ENCODE peak calls at places on chromosomes 2 and 18, in eight cellular contexts. One of them, this sample, is unnamed.
A peak's percentile ranks its signal among the peaks of the same experiment; 100 is the strongest.

GRCh38 chr18:11520536-11520935 is 88.9 kb upstream of the SLC35G4 start:
- DNase-seq in transverse colon: no peak
- DNase-seq in suprapubic skin: no peak
- DNase-seq in stomach: no peak
- DNase-seq in H1: no peak
- DNase-seq in GM12878: no peak
- DNase-seq in HepG2: no peak
- DNase-seq in upper lobe of left lung: no peak
- DNase-seq in this sample: no peak

GRCh38 chr2:201790989-201791388 is 10.3 kb upstream of the ALS2 start:
- DNase-seq in HepG2: no peak
- DNase-seq in H1: no peak
- DNase-seq in stomach: no peak
- DNase-seq in suprapubic skin: no peak
- DNase-seq in transverse colon: no peak
- DNase-seq in upper lobe of left lung: no peak
- DNase-seq in GM12878: no peak
- DNase-seq in this sample: no peak

GRCh38 chr2:96485751-96486643 is 19.2 kb downstream of the NEURL3 start:
- DNase-seq in stomach: peak; percentile 82
- DNase-seq in transverse colon: peak; percentile 79
- DNase-seq in H1: no peak
- DNase-seq in upper lobe of left lung: peak; percentile 79
- DNase-seq in HepG2: peak; percentile 48
- DNase-seq in GM12878: peak; percentile 97
- DNase-seq in suprapubic skin: peak; percentile 83
- DNase-seq in this sample: peak; percentile 89

GRCh38 chr2:45285791-45286390 is 276.6 kb upstream of the SIX2 start:
- DNase-seq in HepG2: no peak
- DNase-seq in GM12878: no peak
- DNase-seq in transverse colon: no peak
- DNase-seq in suprapubic skin: no peak
- DNase-seq in H1: no peak
- DNase-seq in stomach: no peak
- DNase-seq in upper lobe of left lung: no peak
- DNase-seq in this sample: no peak

GRCh38 chr2:230796280-230796862 is 68.4 kb upstream of the ITM2C start:
- DNase-seq in stomach: no peak
- DNase-seq in HepG2: no peak
- DNase-seq in upper lobe of left lung: no peak
- DNase-seq in suprapubic skin: no peak
- DNase-seq in H1: no peak
- DNase-seq in GM12878: no peak
- DNase-seq in transverse colon: no peak
- DNase-seq in this sample: no peak

GRCh38 chr2:172671506-172671905 is 64.1 kb upstream of the RAPGEF4 start:
- DNase-seq in HepG2: no peak
- DNase-seq in GM12878: no peak
- DNase-seq in stomach: no peak
- DNase-seq in H1: no peak
- DNase-seq in transverse colon: no peak
- DNase-seq in upper lobe of left lung: no peak
- DNase-seq in suprapubic skin: no peak
- DNase-seq in this sample: no peak

GRCh38 chr2:38806001-38806400 is 28.0 kb downstream of the GEMIN6 start:
- DNase-seq in suprapubic skin: no peak
- DNase-seq in transverse colon: no peak
- DNase-seq in GM12878: no peak
- DNase-seq in upper lobe of left lung: no peak
- DNase-seq in H1: no peak
- DNase-seq in HepG2: no peak
- DNase-seq in stomach: no peak
- DNase-seq in this sample: no peak

GRCh38 chr2:215624423-215624829 is 188.6 kb upstream of the FN1 start:
- DNase-seq in transverse colon: peak; percentile 29
- DNase-seq in suprapubic skin: no peak
- DNase-seq in GM12878: no peak
- DNase-seq in upper lobe of left lung: peak; percentile 77
- DNase-seq in HepG2: peak; percentile 95
- DNase-seq in stomach: no peak
- DNase-seq in H1: no peak
- DNase-seq in this sample: peak; percentile 92

GRCh38 chr18:57915241-57915640 is 112.1 kb upstream of the ATP8B1 start:
- DNase-seq in suprapubic skin: no peak
- DNase-seq in GM12878: no peak
- DNase-seq in H1: no peak
- DNase-seq in HepG2: no peak
- DNase-seq in upper lobe of left lung: no peak
- DNase-seq in stomach: no peak
- DNase-seq in transverse colon: no peak
- DNase-seq in this sample: no peak

GRCh38 chr18:49100226-49100968 is 149.6 kb upstream of the SMAD7 start:
- DNase-seq in H1: no peak
- DNase-seq in HepG2: peak; percentile 65
- DNase-seq in upper lobe of left lung: no peak
- DNase-seq in suprapubic skin: no peak
- DNase-seq in stomach: no peak
- DNase-seq in transverse colon: no peak
- DNase-seq in GM12878: no peak
- DNase-seq in this sample: no peak

GRCh38 chr18:11324956-11325873 is 175.8 kb upstream of the PIEZO2 start:
- DNase-seq in H1: no peak
- DNase-seq in stomach: no peak
- DNase-seq in upper lobe of left lung: no peak
- DNase-seq in GM12878: peak; percentile 63
- DNase-seq in suprapubic skin: no peak
- DNase-seq in transverse colon: no peak
- DNase-seq in HepG2: peak; percentile 55
- DNase-seq in this sample: no peak

GRCh38 chr18:457120-457519 is 43.4 kb downstream of the COLEC12 start:
- DNase-seq in H1: no peak
- DNase-seq in stomach: no peak
- DNase-seq in HepG2: no peak
- DNase-seq in suprapubic skin: no peak
- DNase-seq in upper lobe of left lung: peak; percentile 29
- DNase-seq in GM12878: no peak
- DNase-seq in transverse colon: no peak
- DNase-seq in this sample: peak; percentile 82

GRCh38 chr2:13230221-13230620 is 513.5 kb downstream of the TRIB2 start:
- DNase-seq in upper lobe of left lung: no peak
- DNase-seq in HepG2: no peak
- DNase-seq in transverse colon: no peak
- DNase-seq in stomach: no peak
- DNase-seq in suprapubic skin: no peak
- DNase-seq in H1: no peak
- DNase-seq in GM12878: no peak
- DNase-seq in this sample: no peak

GRCh38 chr2:196153480-196153879 is 17.9 kb downstream of the STK17B start:
- DNase-seq in stomach: no peak
- DNase-seq in HepG2: no peak
- DNase-seq in upper lobe of left lung: no peak
- DNase-seq in GM12878: no peak
- DNase-seq in H1: no peak
- DNase-seq in suprapubic skin: no peak
- DNase-seq in transverse colon: no peak
- DNase-seq in this sample: no peak

DNA sequence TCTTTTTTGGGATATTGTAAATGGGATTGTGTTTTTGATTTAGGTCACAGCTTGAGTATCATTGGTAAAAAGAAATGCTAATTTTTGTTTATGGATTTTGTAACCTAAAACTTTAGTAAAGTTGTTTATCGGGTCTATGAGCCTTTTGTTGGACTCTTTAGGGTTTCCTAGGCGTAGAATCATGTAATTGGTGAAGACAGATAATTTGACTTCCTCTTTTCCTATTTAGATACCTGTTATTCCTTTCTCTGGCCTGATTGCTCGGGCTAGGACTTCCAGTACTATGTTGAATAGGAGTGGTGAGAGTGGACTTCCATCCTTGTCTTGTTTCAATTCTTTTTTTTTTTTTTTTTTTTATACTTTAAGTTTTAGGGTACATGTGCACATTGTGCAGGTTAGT is 149.0 kb downstream of the QPCT start:
- DNase-seq in H1: no peak
- DNase-seq in suprapubic skin: no peak
- DNase-seq in GM12878: no peak
- DNase-seq in transverse colon: no peak
- DNase-seq in upper lobe of left lung: no peak
- DNase-seq in stomach: no peak
- DNase-seq in HepG2: no peak
- DNase-seq in this sample: no peak
- TF ChIP-seq EP300 in H1: no peak
- TF ChIP-seq EP300 in suprapubic skin: no peak
- TF ChIP-seq EP300 in GM12878: no peak
- TF ChIP-seq EP300 in transverse colon: no peak
- TF ChIP-seq EP300 in upper lobe of left lung: no peak
- TF ChIP-seq EP300 in stomach: no peak
- TF ChIP-seq EP300 in HepG2: no peak
- TF ChIP-seq EP300 in this sample: no peak

GRCh38 chr2:148106331-148106730 is 85.4 kb downstream of the MBD5 start:
- DNase-seq in upper lobe of left lung: no peak
- DNase-seq in transverse colon: no peak
- DNase-seq in stomach: no peak
- DNase-seq in HepG2: no peak
- DNase-seq in suprapubic skin: no peak
- DNase-seq in H1: no peak
- DNase-seq in GM12878: no peak
- DNase-seq in this sample: no peak

GRCh38 chr2:148110184-148110583 is 89.3 kb downstream of the MBD5 start:
- DNase-seq in upper lobe of left lung: no peak
- DNase-seq in H1: no peak
- DNase-seq in transverse colon: no peak
- DNase-seq in GM12878: no peak
- DNase-seq in suprapubic skin: no peak
- DNase-seq in HepG2: no peak
- DNase-seq in stomach: no peak
- DNase-seq in this sample: no peak

GRCh38 chr2:148103946-148104345 is 83.1 kb downstream of the MBD5 start:
- DNase-seq in HepG2: no peak
- DNase-seq in upper lobe of left lung: no peak
- DNase-seq in suprapubic skin: no peak
- DNase-seq in GM12878: no peak
- DNase-seq in stomach: no peak
- DNase-seq in H1: no peak
- DNase-seq in transverse colon: no peak
- DNase-seq in this sample: no peak

DNA sequence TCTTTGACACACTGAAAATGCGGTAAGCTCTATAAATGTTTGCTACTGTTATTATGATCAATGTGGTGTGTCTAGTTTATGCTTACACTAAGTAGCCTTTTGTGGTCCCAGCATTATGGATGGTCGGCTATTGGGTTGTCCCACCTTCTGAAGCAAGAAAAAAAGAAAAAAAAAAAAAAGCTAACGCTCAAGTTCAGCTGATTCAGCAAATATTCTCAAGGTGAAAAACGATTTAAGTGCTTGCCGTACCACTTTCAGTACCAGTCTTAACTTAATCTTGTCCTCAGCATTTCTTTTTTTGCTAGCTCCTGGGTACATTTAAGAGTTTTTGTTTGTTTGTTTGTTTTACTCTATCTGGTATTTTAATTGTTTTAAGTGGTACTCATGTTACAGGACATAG is 87.5 kb downstream of the MBD5 start:
- DNase-seq in stomach: no peak
- DNase-seq in upper lobe of left lung: no peak
- DNase-seq in suprapubic skin: no peak
- DNase-seq in transverse colon: no peak
- DNase-seq in HepG2: no peak
- DNase-seq in H1: no peak
- DNase-seq in GM12878: no peak
- DNase-seq in this sample: no peak
- TF ChIP-seq POLR2AphosphoS5 in stomach: no peak
- TF ChIP-seq POLR2AphosphoS5 in upper lobe of left lung: no peak
- TF ChIP-seq POLR2AphosphoS5 in suprapubic skin: no peak
- TF ChIP-seq POLR2AphosphoS5 in transverse colon: no peak
- TF ChIP-seq POLR2AphosphoS5 in HepG2: no peak
- TF ChIP-seq POLR2AphosphoS5 in H1: no peak
- TF ChIP-seq POLR2AphosphoS5 in GM12878: no peak
- TF ChIP-seq POLR2AphosphoS5 in this sample: no peak

GRCh38 chr2:200320991-200321390 is 14.5 kb downstream of the SPATS2L start:
- DNase-seq in upper lobe of left lung: no peak
- DNase-seq in H1: no peak
- DNase-seq in GM12878: no peak
- DNase-seq in transverse colon: no peak
- DNase-seq in HepG2: no peak
- DNase-seq in stomach: no peak
- DNase-seq in suprapubic skin: no peak
- DNase-seq in this sample: no peak

GRCh38 chr2:200321780-200322534 is 15.5 kb downstream of the SPATS2L start:
- DNase-seq in HepG2: peak; percentile 95
- DNase-seq in GM12878: no peak
- DNase-seq in H1: no peak
- DNase-seq in upper lobe of left lung: no peak
- DNase-seq in stomach: no peak
- DNase-seq in transverse colon: no peak
- DNase-seq in suprapubic skin: no peak
- DNase-seq in this sample: no peak

GRCh38 chr2:200318940-200319435 is 12.5 kb downstream of the SPATS2L start:
- DNase-seq in H1: no peak
- DNase-seq in HepG2: peak; percentile 98
- DNase-seq in upper lobe of left lung: no peak
- DNase-seq in stomach: no peak
- DNase-seq in transverse colon: no peak
- DNase-seq in suprapubic skin: no peak
- DNase-seq in GM12878: no peak
- DNase-seq in this sample: no peak

GRCh38 chr2:200319587-200320337 is 13.3 kb downstream of the SPATS2L start:
- DNase-seq in transverse colon: no peak
- DNase-seq in stomach: no peak
- DNase-seq in GM12878: no peak
- DNase-seq in HepG2: peak; percentile 92
- DNase-seq in upper lobe of left lung: no peak
- DNase-seq in suprapubic skin: no peak
- DNase-seq in H1: no peak
- DNase-seq in this sample: no peak

DNA sequence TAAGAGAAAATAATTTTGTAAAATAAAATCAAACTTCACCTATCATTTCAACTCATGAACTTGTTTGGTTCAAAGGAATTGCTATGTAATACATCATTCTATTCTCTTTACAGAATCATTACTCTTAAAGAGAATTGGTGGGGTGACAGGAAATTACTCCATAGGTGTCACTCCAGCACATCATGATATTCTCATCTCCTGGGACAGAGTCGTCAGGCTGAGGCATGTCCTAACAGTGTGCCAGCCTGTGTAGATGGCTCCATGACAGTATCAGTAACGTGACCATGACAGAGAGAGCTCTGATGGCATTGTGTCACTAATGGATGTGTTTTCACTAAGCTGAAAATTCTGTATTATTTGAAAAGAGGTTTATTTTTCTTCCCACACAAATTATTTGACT is 13.9 kb downstream of the SPATS2L start:
- DNase-seq in stomach: no peak
- DNase-seq in transverse colon: no peak
- DNase-seq in upper lobe of left lung: no peak
- DNase-seq in GM12878: no peak
- DNase-seq in HepG2: peak; percentile 66
- DNase-seq in suprapubic skin: no peak
- DNase-seq in H1: no peak
- DNase-seq in this sample: no peak
- TF ChIP-seq EP300 in stomach: no peak
- TF ChIP-seq EP300 in transverse colon: no peak
- TF ChIP-seq EP300 in upper lobe of left lung: no peak
- TF ChIP-seq EP300 in GM12878: no peak
- TF ChIP-seq EP300 in HepG2: no peak
- TF ChIP-seq EP300 in suprapubic skin: no peak
- TF ChIP-seq EP300 in H1: no peak
- TF ChIP-seq EP300 in this sample: no peak

GRCh38 chr2:100921685-100922161 is 80.4 kb upstream of the RPL31 start:
- DNase-seq in HepG2: no peak
- DNase-seq in H1: no peak
- DNase-seq in stomach: no peak
- DNase-seq in upper lobe of left lung: no peak
- DNase-seq in suprapubic skin: no peak
- DNase-seq in transverse colon: no peak
- DNase-seq in GM12878: no peak
- DNase-seq in this sample: no peak
- TF ChIP-seq POLR2AphosphoS5 in HepG2: no peak
- TF ChIP-seq POLR2AphosphoS5 in H1: no peak
- TF ChIP-seq POLR2AphosphoS5 in stomach: no peak
- TF ChIP-seq POLR2AphosphoS5 in upper lobe of left lung: no peak
- TF ChIP-seq POLR2AphosphoS5 in suprapubic skin: no peak
- TF ChIP-seq POLR2AphosphoS5 in transverse colon: no peak
- TF ChIP-seq POLR2AphosphoS5 in GM12878: no peak
- TF ChIP-seq POLR2AphosphoS5 in this sample: no peak